ENCODE peak calls at places on chromosome 10, in nine cellular contexts. B is colonic mucosa; J is NB4; U is mucosa of descending colon; A is stimulated activated CD8-positive, alpha-beta memory T cell treated with anti-CD3 and anti-CD28 coated beads, Interleukin-7, amount 100 ng/mL, for 24 hours; S is A172; W is NCI-H2081; E is cardiac muscle cell; T is cardiac septum. K is an unnamed sample.

GRCh38 chr10:5117021-5117420 is 22.8 kb downstream of the AKR1C3 start:
- DNase-seq in T (no peak), W (no peak), B (no peak), S (no peak), A (no peak), E (no peak), J (no peak), U (no peak), K (no peak)

GRCh38 chr10:124155781-124156401 is 62.5 kb upstream of the CHST15 start:
- DNase-seq in B (no peak), U (no peak), J (no peak), S (peak), W (no peak), A (no peak), T (peak), E (peak), K (no peak)

GRCh38 chr10:71796749-71797405 is 23.6 kb upstream of the VSIR start:
- DNase-seq in S (no peak), T (no peak), U (no peak), B (no peak), A (no peak), E (no peak), J (peak), W (no peak), K (no peak)

GRCh38 chr10:61399386-61399785 is 53.8 kb downstream of the TMEM26 start:
- DNase-seq in B (no peak), U (no peak), J (no peak), W (no peak), A (no peak), E (no peak), T (no peak), S (no peak), K (no peak)

GRCh38 chr10:112389147-112389822 is 15.4 kb downstream of the ACSL5 start:
- DNase-seq in T (no peak), S (peak), J (peak), E (peak), B (peak), U (no peak), W (no peak), A (peak), K (no peak)

GRCh38 chr10:42875792-42876191 is 93.2 kb downstream of the BMS1 start:
- DNase-seq in J (no peak), W (no peak), U (no peak), E (peak), T (no peak), B (peak), A (no peak), S (peak), K (no peak)

GRCh38 chr10:81248846-81249245 is 626.1 kb upstream of the NRG3 start:
- DNase-seq in B (no peak), W (no peak), J (no peak), A (no peak), U (no peak), S (peak), E (no peak), T (no peak), K (no peak)

GRCh38 chr10:116741391-116742351 is 695 bp downstream of the HSPA12A start:
- DNase-seq in B (no peak), J (no peak), A (no peak), W (no peak), T (no peak), S (no peak), E (peak), U (no peak), K (no peak)

GRCh38 chr10:75597691-75598455 is 166.4 kb downstream of the LRMDA start:
- DNase-seq in S (no peak), U (no peak), T (no peak), J (no peak), B (no peak), A (no peak), E (no peak), W (peak), K (no peak)

GRCh38 chr10:110527731-110528171 is 30.0 kb downstream of the DUSP5 start:
- DNase-seq in J (no peak), B (no peak), A (no peak), U (no peak), E (peak), S (no peak), T (no peak), W (no peak), K (no peak)

GRCh38 chr10:35216303-35216905 is 89.8 kb downstream of the CREM start:
- DNase-seq in S (peak), W (no peak), J (peak), E (peak), T (no peak), B (peak), A (no peak), U (no peak), K (no peak)

GRCh38 chr10:60148266-60148840 is 241.3 kb downstream of the ANK3 start:
- DNase-seq in A (no peak), E (peak), T (no peak), J (no peak), S (peak), W (no peak), U (no peak), B (peak), K (no peak)

GRCh38 chr10:69180525-69181204 is 631 bp downstream of the SUPV3L1 start:
- DNase-seq in U (no peak), T (no peak), E (peak), A (no peak), J (peak), W (no peak), B (peak), S (no peak), K (no peak)

GRCh38 chr10:71133710-71134686 is 78.4 kb upstream of the UNC5B start:
- DNase-seq in S (no peak), T (no peak), W (no peak), A (no peak), E (no peak), J (no peak), B (no peak), U (no peak), K (no peak)

GRCh38 chr10:84590794-84591193 is 262.4 kb downstream of the CCSER2 start:
- DNase-seq in S (no peak), B (no peak), J (no peak), A (no peak), U (no peak), T (no peak), W (peak), E (no peak), K (no peak)

GRCh38 chr10:31602541-31603244 is 283.7 kb downstream of the ZEB1 start:
- DNase-seq in E (peak), U (peak), T (no peak), S (peak), J (no peak), B (peak), A (no peak), W (peak), K (no peak)

GRCh38 chr10:78377362-78377761 is 343.7 kb downstream of the RPS24 start:
- DNase-seq in B (no peak), S (no peak), J (no peak), U (no peak), T (no peak), A (no peak), E (peak), W (peak), K (no peak)

GRCh38 chr10:11527700-11528255 is 83.7 kb downstream of the USP6NL start:
- DNase-seq in B (no peak), T (no peak), U (no peak), A (no peak), S (no peak), J (no peak), E (no peak), W (no peak), K (no peak)

GRCh38 chr10:63494951-63495350 is 26.2 kb upstream of the REEP3 start:
- DNase-seq in S (no peak), T (no peak), E (no peak), A (no peak), U (no peak), W (no peak), J (no peak), B (no peak), K (no peak)

GRCh38 chr10:120076966-120077706 is 184.6 kb downstream of the SEC23IP start:
- DNase-seq in T (no peak), U (no peak), W (peak), J (no peak), E (no peak), B (no peak), S (no peak), A (no peak), K (no peak)

GRCh38 chr10:88395677-88396076 is 187.4 kb downstream of the RNLS start:
- DNase-seq in E (peak), T (no peak), U (no peak), J (peak), B (no peak), S (peak), A (no peak), W (no peak), K (no peak)

GRCh38 chr10:122301055-122301810 is 30.1 kb downstream of the BTBD16 start:
- DNase-seq in W (no peak), U (no peak), A (no peak), T (no peak), E (peak), B (no peak), J (peak), S (peak), K (no peak)

GRCh38 chr10:103448751-103449150 is 3.4 kb downstream of the CALHM2 start:
- DNase-seq in A (no peak), E (peak), T (no peak), U (no peak), W (no peak), S (peak), J (no peak), B (peak), K (no peak)

GRCh38 chr10:43115881-43116595 is 22.2 kb upstream of the CSGALNACT2 start:
- DNase-seq in B (no peak), A (no peak), E (no peak), U (peak), W (no peak), S (no peak), T (peak), J (no peak), K (no peak)

GRCh38 chr10:132522521-132523411 is 14.8 kb upstream of the INPP5A start:
- DNase-seq in T (peak), J (no peak), E (no peak), W (no peak), B (no peak), A (no peak), S (no peak), U (peak), K (no peak)

GRCh38 chr10:124693396-124693795 is 50.8 kb downstream of the FAM53B start:
- DNase-seq in E (no peak), J (no peak), U (no peak), B (no peak), T (no peak), A (no peak), S (no peak), W (no peak), K (no peak)

GRCh38 chr10:57864789-57865676 is 402.7 kb downstream of the IPMK start:
- DNase-seq in U (no peak), J (no peak), W (no peak), S (peak), B (peak), A (no peak), E (no peak), T (no peak), K (peak)

GRCh38 chr10:55158643-55159042 is 357.6 kb upstream of the PCDH15 start:
- DNase-seq in E (no peak), J (no peak), W (no peak), S (no peak), U (no peak), T (no peak), B (no peak), A (no peak), K (no peak)

GRCh38 chr10:117224036-117224430 is 16.9 kb upstream of the SLC18A2 start:
- DNase-seq in B (no peak), W (no peak), J (no peak), S (no peak), T (no peak), A (no peak), E (no peak), U (no peak), K (no peak)

GRCh38 chr10:129224065-129224464 is 243.0 kb upstream of the MGMT start:
- DNase-seq in J (no peak), A (no peak), B (no peak), S (no peak), T (no peak), U (no peak), W (no peak), E (no peak), K (no peak)

GRCh38 chr10:12448729-12449391 is 99.5 kb downstream of the CAMK1D start:
- DNase-seq in B (no peak), J (peak), A (peak), E (peak), W (no peak), T (no peak), S (peak), U (no peak), K (no peak)

K was measured in NCI-H526 treated with DMSO at 0.1 percent for 48 hours.